ENCODE peak calls at places on chromosomes 4 and X, in four cellular contexts. Q is naive thymus-derived CD4-positive, alpha-beta T cell; G is HCT116; K is cardiac fibroblast. I is an unnamed sample.

GRCh38 chrX:13293700-13294099 is 26.2 kb downstream of the ATXN3L start:
- DNase-seq in Q (no peak), G (no peak), K (no peak), I (no peak)

GRCh38 chr4:151679247-151679646 is 81.6 kb downstream of the GATB start:
- DNase-seq in K (no peak), G (no peak), Q (no peak), I (no peak)

GRCh38 chrX:23333842-23334535 is 660 bp upstream of the PTCHD1 start:
- DNase-seq in G (no peak), Q (no peak), K (no peak), I (no peak)

GRCh38 chr4:23388259-23388658 is 501.6 kb downstream of the PPARGC1A start:
- DNase-seq in G (no peak), Q (no peak), K (no peak), I (no peak)

GRCh38 chrX:10636337-10636736 is 16.0 kb upstream of the MID1 start:
- DNase-seq in Q (no peak), G (peak; percentile 59), K (peak; percentile 79), I (no peak)

GRCh38 chr4:3225946-3226345 is 23.0 kb upstream of the MSANTD1 start:
- DNase-seq in K (no peak), Q (no peak), G (no peak), I (no peak)

GRCh38 chr4:145345401-145345800 is 136.3 kb upstream of the SMAD1 start:
- DNase-seq in K (peak; percentile 3), Q (no peak), G (no peak), I (no peak)

GRCh38 chrX:3651272-3651671 is 62.2 kb downstream of the PRKX start:
- DNase-seq in G (peak; percentile 0), K (peak; percentile 56), Q (peak; percentile 39), I (peak; percentile 37)

GRCh38 chr4:76767983-76768382 is 130.0 kb downstream of the SOWAHB start:
- DNase-seq in K (no peak), Q (no peak), G (no peak), I (no peak)

GRCh38 chrX:142068365-142068764 is 136.7 kb downstream of the MAGEC2 start:
- DNase-seq in K (peak; percentile 22), Q (no peak), G (no peak), I (no peak)

GRCh38 chr4:6834867-6835266 is 52.3 kb downstream of the KIAA0232 start:
- DNase-seq in K (peak; percentile 57), G (no peak), Q (no peak), I (no peak)

GRCh38 chr4:142781114-142781513 is 65.0 kb downstream of the INPP4B start:
- DNase-seq in Q (no peak), G (peak; percentile 19), K (no peak), I (no peak)

GRCh38 chr4:81404294-81404693 is 67.4 kb downstream of the RASGEF1B start:
- DNase-seq in K (no peak), Q (no peak), G (no peak), I (no peak)

GRCh38 chrX:132218100-132218807 is 993 bp downstream of the RAP2C start:
- DNase-seq in Q (peak; percentile 77), G (peak; percentile 67), K (peak; percentile 84), I (peak; percentile 79)

GRCh38 chr4:52822583-52823477 is 39.3 kb upstream of the RASL11B start:
- DNase-seq in G (peak; percentile 41), Q (no peak), K (peak; percentile 72), I (no peak)

GRCh38 chr4:52824270-52824602 is 37.9 kb upstream of the RASL11B start:
- DNase-seq in K (no peak), G (no peak), Q (no peak), I (no peak)

GRCh38 chr4:52824603-52825310 is 37.4 kb upstream of the RASL11B start:
- DNase-seq in K (no peak), G (no peak), Q (no peak), I (no peak)

GRCh38 chr4:52825311-52826090 is 36.6 kb upstream of the RASL11B start:
- DNase-seq in G (peak; percentile 16), Q (peak; percentile 6), K (no peak), I (no peak)

DNA sequence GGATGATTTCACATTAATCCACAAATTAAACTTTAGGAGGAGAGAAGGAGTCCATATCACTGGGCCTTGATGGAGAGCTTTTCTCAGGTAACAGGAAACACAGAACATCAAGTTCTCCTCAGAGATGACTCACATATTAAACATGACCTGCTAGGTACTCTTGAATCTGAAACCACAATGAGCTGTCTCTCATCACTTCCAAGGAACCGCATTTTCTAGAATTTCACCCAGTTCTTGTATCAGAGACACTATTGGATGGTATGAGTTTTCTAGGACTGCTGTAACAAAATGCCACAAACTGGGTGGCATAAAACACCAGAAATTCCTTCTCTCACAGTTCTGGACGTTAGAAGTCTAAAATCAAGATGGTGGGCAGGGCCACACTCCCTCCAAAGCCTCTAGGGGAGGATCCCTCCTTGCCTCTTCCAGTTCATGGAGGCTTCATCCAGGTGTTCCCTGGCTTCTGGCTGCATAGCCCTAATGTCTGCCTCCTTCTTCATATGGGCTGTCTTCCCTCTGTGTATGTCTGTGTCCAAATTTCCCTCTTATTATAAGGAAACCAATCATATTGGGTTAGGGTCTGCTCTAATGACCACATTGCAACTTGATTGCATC is 38.5 kb upstream of the RASL11B start:
- DNase-seq in K (peak; percentile 56), G (peak; percentile 54), Q (no peak), I (peak; percentile 2)
- H3K4me3 ChIP-seq in K (no peak overlapping the region), G (no peak overlapping the region), Q (no peak overlapping the region), I (no peak overlapping the region)

DNA sequence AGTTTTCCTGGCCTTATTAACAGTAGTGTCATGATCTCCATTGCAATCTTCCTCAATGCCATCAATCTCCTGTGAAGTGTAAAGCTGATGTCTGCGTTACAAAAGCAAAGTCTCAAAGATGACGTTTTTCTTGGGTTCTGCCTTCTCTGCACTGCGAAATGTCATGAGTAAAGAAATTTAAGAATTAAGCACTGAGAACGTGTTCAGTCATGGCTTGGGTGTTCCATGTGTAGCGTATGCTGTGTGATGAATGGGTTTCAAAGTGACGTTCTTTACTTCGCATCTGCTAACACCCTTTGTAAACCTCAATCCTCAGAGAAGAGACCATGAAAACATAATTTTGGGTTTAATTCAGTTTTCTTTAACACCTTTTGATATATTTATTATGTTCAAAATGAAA is 1.0 kb downstream of the NAP1L5 start:
- DNase-seq in Q (peak; percentile 23), K (peak; percentile 23), G (no peak), I (no peak)
- H3K4me3 ChIP-seq in Q (peak overlapping the region; percentile 68), K (peak overlapping the region; percentile 78), G (no peak overlapping the region), I (peak overlapping the region; percentile 9)

GRCh38 chr4:186691396-186691795 is 32.3 kb downstream of the FAT1 start:
- DNase-seq in K (no peak), Q (no peak), G (no peak), I (no peak)

GRCh38 chr4:186695392-186695791 is 28.3 kb downstream of the FAT1 start:
- DNase-seq in Q (no peak), G (no peak), K (no peak), I (no peak)

GRCh38 chr4:186693894-186694293 is 29.8 kb downstream of the FAT1 start:
- DNase-seq in K (no peak), Q (no peak), G (no peak), I (no peak)

GRCh38 chr4:186689476-186689875 is 34.2 kb downstream of the FAT1 start:
- DNase-seq in G (no peak), K (no peak), Q (no peak), I (no peak)

GRCh38 chr4:186693159-186693815 is 30.4 kb downstream of the FAT1 start:
- DNase-seq in K (peak; percentile 93), G (peak; percentile 33), Q (no peak), I (no peak)
- H3K4me3 ChIP-seq in K (no peak overlapping the region), G (no peak overlapping the region), Q (no peak overlapping the region), I (no peak overlapping the region)

DNA sequence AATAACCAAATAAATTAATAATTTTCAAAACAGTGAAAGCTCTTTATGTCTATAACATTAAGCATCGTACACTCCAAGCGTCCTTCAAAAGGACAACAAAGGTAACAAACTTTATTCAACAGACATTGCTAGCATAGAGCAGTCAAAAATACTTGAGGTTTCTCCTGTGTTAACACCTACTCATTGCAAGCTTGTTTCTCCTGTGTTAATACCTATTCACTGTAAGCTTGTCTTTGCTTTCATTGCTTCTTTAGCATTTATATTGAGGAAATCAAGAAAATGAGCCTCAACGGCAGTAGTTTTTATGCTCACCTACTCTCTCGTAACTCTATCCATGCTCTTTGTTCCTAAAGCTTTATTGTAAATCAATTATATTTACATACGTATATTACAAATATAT is 3.5 kb downstream of the SPOCK3 start:
- DNase-seq in K (no peak), Q (no peak), G (no peak), I (no peak)
- H3K4me3 ChIP-seq in K (no peak overlapping the region), Q (no peak overlapping the region), G (no peak overlapping the region), I (no peak overlapping the region)

DNA sequence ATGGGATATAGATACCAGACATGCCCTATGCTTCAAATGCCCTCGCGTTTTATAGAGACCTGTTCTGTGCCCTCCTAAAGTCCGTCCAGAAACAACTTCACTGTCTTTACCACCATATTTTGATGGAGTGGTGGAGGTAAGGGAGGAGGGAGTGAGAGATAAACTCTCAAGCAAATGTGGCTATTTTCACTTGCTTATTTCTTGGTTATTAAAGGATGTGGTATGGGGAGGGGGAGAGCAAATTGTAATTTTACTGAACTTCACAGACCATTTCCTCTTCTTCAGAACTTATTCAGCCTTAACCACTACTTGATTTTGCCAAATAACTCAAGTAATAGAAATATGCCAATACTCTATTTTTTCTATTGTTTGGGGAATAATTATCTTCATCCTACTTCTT is 31.5 kb downstream of the GPR174 start:
- DNase-seq in Q (no peak), K (no peak), G (no peak), I (peak; percentile 28)
- H3K4me3 ChIP-seq in Q (no peak overlapping the region), K (no peak overlapping the region), G (no peak overlapping the region), I (peak overlapping the region; percentile 13)

GRCh38 chr4:55634417-55635128 is 1.5 kb downstream of the NMU start:
- DNase-seq in Q (no peak), G (no peak), K (no peak), I (no peak)
- H3K4me3 ChIP-seq in Q (no peak overlapping the region), G (peak overlapping the region; percentile 78), K (no peak overlapping the region), I (no peak overlapping the region)

DNA sequence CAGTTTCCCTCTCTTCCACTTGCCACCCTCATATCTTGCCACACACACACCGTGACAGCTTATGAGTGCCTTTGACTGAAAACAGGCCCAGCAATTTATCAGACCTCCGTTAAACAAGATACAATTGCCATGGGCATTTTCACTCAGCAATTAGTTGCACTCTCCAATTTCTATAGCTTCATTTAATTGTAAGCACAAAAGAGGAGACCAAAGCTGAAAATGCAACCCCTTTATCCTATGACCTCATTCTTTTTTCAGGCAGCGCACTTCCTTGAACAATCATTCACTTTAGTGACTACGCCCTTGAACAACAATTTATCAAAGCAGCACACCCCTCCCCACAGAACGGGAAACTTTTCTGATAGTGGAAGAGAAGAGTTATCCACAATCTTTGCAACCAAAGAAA is 4.1 kb downstream of the POF1B start:
- DNase-seq in K (no peak), Q (no peak), G (no peak), I (no peak)
- H3K4me3 ChIP-seq in K (no peak overlapping the region), Q (no peak overlapping the region), G (no peak overlapping the region), I (no peak overlapping the region)